ENCODE peak calls at places on chromosomes 11 and 22, in ten cellular contexts. Q, F, W, E, L, Z, N, V, T and S are unnamed samples.
A peak's percentile ranks its signal among the peaks of the same experiment; 100 is the strongest.

GRCh38 chr11:8203980-8204379 is 35.2 kb upstream of the RIC3 start:
- DNase-seq in W (no peak), F (no peak), N (no peak), Q (no peak), Z (no peak), L (no peak), T (no peak), E (no peak), V (no peak), S (no peak)

GRCh38 chr22:50199836-50200332 is 927 bp upstream of the SELENOO start:
- DNase-seq in N (no peak), F (no peak), V (no peak), T (no peak), L (no peak), Q (peak; percentile 24), W (no peak), Z (no peak), E (no peak), S (no peak)

GRCh38 chr11:60169264-60169915 is 13.5 kb downstream of the MS4A6A start:
- DNase-seq in Q (peak; percentile 7), W (no peak), E (no peak), L (no peak), T (no peak), N (peak; percentile 56), Z (peak; percentile 6), F (no peak), V (peak; percentile 34), S (no peak)

GRCh38 chr11:87368876-87369480 is 331.2 kb downstream of the TMEM135 start:
- DNase-seq in Z (no peak), Q (no peak), V (no peak), T (no peak), N (no peak), F (no peak), E (no peak), W (no peak), L (no peak), S (no peak)

GRCh38 chr11:32497951-32498350 is 62.6 kb upstream of the WT1 start:
- DNase-seq in V (no peak), F (no peak), L (no peak), Z (no peak), T (no peak), E (no peak), Q (no peak), N (no peak), W (no peak), S (no peak)

GRCh38 chr11:62791501-62792192 is at the start of gene TMEM223:
- DNase-seq in W (peak; percentile 87), Q (peak; percentile 92), F (peak; percentile 71), T (peak; percentile 54), N (peak; percentile 94), E (peak; percentile 93), L (peak; percentile 82), V (peak; percentile 79), Z (peak; percentile 67), S (peak; percentile 83)

GRCh38 chr11:64152841-64153691 is 12.8 kb downstream of the MACROD1 start:
- DNase-seq in L (peak; percentile 61), T (peak; percentile 31), E (peak; percentile 94), N (peak; percentile 72), W (peak; percentile 76), V (peak; percentile 52), Q (peak; percentile 57), Z (no peak), F (peak; percentile 16), S (peak; percentile 55)

GRCh38 chr11:64320556-64320955 is 2.6 kb downstream of the PRDX5 start:
- DNase-seq in Z (no peak), N (no peak), T (no peak), V (no peak), L (no peak), E (no peak), F (no peak), W (no peak), Q (no peak), S (no peak)

GRCh38 chr22:45859231-45860161 is 117.5 kb downstream of the WNT7B start:
- DNase-seq in L (no peak), F (no peak), E (no peak), N (no peak), V (no peak), Z (no peak), Q (no peak), W (no peak), T (no peak), S (no peak)

GRCh38 chr11:15918212-15918611 is 438.1 kb downstream of the SOX6 start:
- DNase-seq in E (no peak), N (no peak), V (no peak), T (no peak), F (no peak), L (no peak), Z (no peak), W (no peak), Q (no peak), S (no peak)

GRCh38 chr11:72398058-72398758 is 36.1 kb downstream of the CLPB start:
- DNase-seq in V (no peak), Z (no peak), E (no peak), W (no peak), Q (no peak), L (no peak), N (no peak), T (no peak), F (no peak), S (no peak)

GRCh38 chr11:100403817-100404216 is 283.3 kb upstream of the ARHGAP42 start:
- DNase-seq in Z (peak; percentile 74), E (no peak), V (peak; percentile 44), L (no peak), F (peak; percentile 20), T (no peak), N (no peak), Q (no peak), W (no peak), S (no peak)

GRCh38 chr11:70297341-70297740 is 26.9 kb downstream of the PPFIA1 start:
- DNase-seq in W (no peak), V (no peak), F (no peak), Z (peak; percentile 40), L (no peak), T (no peak), E (no peak), Q (no peak), N (no peak), S (no peak)

GRCh38 chr11:93089474-93090102 is 108.2 kb downstream of the SLC36A4 start:
- DNase-seq in E (peak; percentile 14), F (peak; percentile 60), N (no peak), T (peak; percentile 72), V (peak; percentile 24), W (no peak), Z (peak; percentile 43), L (no peak), Q (peak; percentile 9), S (no peak)

GRCh38 chr22:36333632-36334031 is 54.1 kb downstream of the MYH9 start:
- DNase-seq in T (no peak), W (no peak), L (no peak), F (no peak), Z (no peak), V (no peak), E (no peak), Q (no peak), N (no peak), S (no peak)

GRCh38 chr22:40396882-40397281 is 26.5 kb downstream of the SGSM3 start:
- DNase-seq in V (no peak), Q (no peak), Z (peak; percentile 54), F (no peak), N (no peak), L (no peak), W (no peak), E (no peak), T (no peak), S (no peak)

GRCh38 chr22:18056802-18057474 is 20.9 kb upstream of the PEX26 start:
- DNase-seq in V (no peak), F (no peak), T (no peak), E (peak; percentile 68), Z (no peak), Q (no peak), N (peak; percentile 86), L (no peak), W (no peak), S (peak; percentile 78)